ENCODE peak calls at places on chromosome 22, in six cellular contexts. C is hepatocyte, D is pancreas, I is AG10803, N is heart right ventricle, F is lower leg skin. S is an unnamed sample.

GRCh38 chr22:40346178-40347064 is at the start of gene ADSL:
- DNase-seq in D (peak), I (peak), N (peak), C (peak), F (peak), S (no peak)

GRCh38 chr22:24824915-24825314 is 18.9 kb downstream of the SGSM1 start:
- DNase-seq in N (no peak), C (no peak), F (no peak), D (no peak), I (no peak), S (no peak)

GRCh38 chr22:47395481-47395880 is 633.0 kb downstream of the TBC1D22A start:
- DNase-seq in N (no peak), F (no peak), D (no peak), C (no peak), I (no peak), S (no peak)

GRCh38 chr22:37310815-37311595 is 28.7 kb downstream of the CYTH4 start:
- DNase-seq in F (peak), I (no peak), C (no peak), N (no peak), D (no peak), S (no peak)

GRCh38 chr22:37154925-37155712 is 5.4 kb upstream of the IL2RB start:
- DNase-seq in F (no peak), N (no peak), D (no peak), I (peak), C (no peak), S (no peak)

GRCh38 chr22:28771195-28771791 is 1.2 kb upstream of the CCDC117 start:
- DNase-seq in D (no peak), N (no peak), I (no peak), C (no peak), F (no peak), S (no peak)

GRCh38 chr22:17501679-17502285 is 61.5 kb upstream of the SLC25A18 start:
- DNase-seq in D (peak), C (peak), N (peak), F (peak), I (peak), S (peak)

GRCh38 chr22:48708558-48709245 is 1119.0 kb downstream of the BRD1 start:
- DNase-seq in I (no peak), C (no peak), D (no peak), F (no peak), N (no peak), S (no peak)

GRCh38 chr22:32426881-32427280 is 14.8 kb upstream of the RTCB start:
- DNase-seq in N (no peak), I (no peak), D (no peak), F (no peak), C (no peak), S (no peak)

GRCh38 chr22:30223303-30223702 is 23.3 kb downstream of the LIF start:
- DNase-seq in D (no peak), I (no peak), C (no peak), N (no peak), F (no peak), S (no peak)

GRCh38 chr22:41687901-41688364 is 734 bp downstream of the SNU13 start:
- DNase-seq in N (peak), F (no peak), D (peak), I (peak), C (peak), S (no peak)

GRCh38 chr22:17218341-17218740 is 894 bp downstream of the ADA2 start:
- DNase-seq in C (no peak), I (no peak), N (no peak), D (no peak), F (no peak), S (no peak)

GRCh38 chr22:31104869-31105268 is 2.5 kb downstream of the SELENOM start:
- DNase-seq in N (peak), F (no peak), I (no peak), C (peak), D (no peak), S (no peak)

GRCh38 chr22:17095538-17095937 is 10.7 kb downstream of the IL17RA start:
- DNase-seq in I (peak), D (no peak), N (no peak), C (no peak), F (no peak), S (no peak)

GRCh38 chr22:32565002-32565339 is 90.4 kb downstream of the FBXO7 start:
- DNase-seq in C (no peak), D (no peak), I (no peak), F (no peak), N (no peak), S (no peak)

GRCh38 chr22:19884954-19885751 is 30.5 kb upstream of the GNB1L start:
- DNase-seq in C (no peak), F (no peak), D (no peak), I (peak), N (no peak), S (no peak)

GRCh38 chr22:37088108-37088605 is 21.4 kb downstream of the TMPRSS6 start:
- DNase-seq in N (no peak), F (peak), C (peak), D (no peak), I (peak), S (no peak)

DNA sequence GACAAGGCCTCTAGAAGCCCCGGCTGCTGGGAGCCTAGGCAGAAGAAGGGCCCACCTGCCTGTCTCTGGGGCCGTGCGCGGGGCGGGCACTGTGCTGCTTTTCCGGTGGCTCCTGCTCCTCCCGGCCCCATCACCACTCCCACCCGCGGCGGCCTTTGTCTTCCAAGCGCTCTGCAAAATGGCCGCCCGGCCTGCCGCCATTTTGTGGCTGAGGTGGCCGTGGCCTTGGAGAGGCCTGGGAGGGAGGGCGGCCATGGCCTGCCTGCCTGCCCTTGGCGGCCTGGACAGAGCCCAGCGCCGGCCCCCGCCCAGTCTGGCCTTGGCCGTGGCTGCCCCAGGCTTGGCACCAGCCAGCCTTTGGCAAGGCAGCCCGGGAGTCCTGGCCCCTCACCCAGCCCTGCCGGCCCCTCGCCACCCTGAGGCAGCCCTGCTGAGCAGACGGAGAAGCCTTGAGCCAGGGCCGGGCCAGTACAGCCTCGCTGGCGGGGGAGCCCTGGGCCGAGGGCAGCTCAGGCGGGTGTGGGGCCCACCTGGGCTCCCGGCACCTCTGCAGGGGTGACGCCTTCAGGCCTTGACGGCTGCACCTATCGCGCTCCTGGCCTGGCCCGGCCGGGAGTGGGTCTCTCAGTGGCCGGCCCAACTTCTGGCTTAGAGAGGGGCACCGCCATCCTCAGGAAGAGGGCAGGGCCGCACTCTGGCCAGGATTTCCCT is 46.0 kb upstream of the PPARA start:
- DNase-seq in I (no peak), D (peak), N (peak), F (no peak), C (no peak), S (no peak)
- H3K4me3 ChIP-seq in I (no peak), D (no peak), N (no peak), F (no peak), C (no peak), S (no peak)

DNA sequence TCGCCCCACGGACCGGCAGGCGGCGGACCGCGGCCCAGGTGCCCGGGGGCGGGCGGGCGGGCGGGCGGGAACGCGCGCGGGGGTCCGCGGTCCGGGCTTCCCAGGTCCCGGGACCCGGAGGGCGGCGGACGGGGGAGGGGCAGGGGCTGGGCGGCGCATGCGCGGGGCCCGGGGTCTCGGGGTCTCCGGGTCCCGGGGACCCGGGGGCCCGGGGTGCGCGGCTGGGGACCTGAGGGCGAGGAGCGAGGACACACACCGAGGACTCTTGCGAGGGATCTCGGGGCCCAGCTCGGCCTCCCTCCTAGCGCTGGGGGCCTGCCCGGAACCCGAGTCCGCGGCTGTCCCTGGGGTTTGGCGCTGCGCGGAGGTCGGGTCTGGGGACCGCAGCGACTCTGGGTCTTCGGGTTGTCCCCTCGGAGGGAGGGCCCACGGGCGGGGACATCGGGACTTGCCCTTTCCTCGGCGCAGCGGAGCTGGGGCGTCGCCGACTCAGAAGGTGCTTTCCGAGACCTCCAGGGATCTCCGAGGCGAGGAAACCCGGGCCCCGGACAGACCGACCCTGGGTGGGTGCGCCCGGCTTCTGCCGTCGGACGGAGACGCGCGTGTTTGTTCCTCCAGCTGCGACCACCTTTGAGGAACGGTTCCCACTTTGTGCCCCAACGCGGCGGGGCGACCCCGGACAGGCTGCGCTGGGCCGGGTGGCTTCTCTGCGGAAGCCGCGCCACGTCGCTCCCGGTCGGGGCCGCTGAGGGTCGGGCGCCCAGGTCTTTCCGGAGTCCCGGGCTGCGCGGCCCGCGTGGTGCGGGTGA is 493 bp downstream of the PPARA start:
- DNase-seq in F (no peak), N (no peak), I (no peak), D (peak), C (peak), S (no peak)
- H3K4me3 ChIP-seq in F (peak), N (peak), I (peak), D (peak), C (peak), S (peak)

GRCh38 chr22:27641049-27641790 is 160.3 kb downstream of the MN1 start:
- DNase-seq in F (no peak), I (no peak), N (no peak), D (no peak), C (no peak), S (no peak)

GRCh38 chr22:27638329-27639179 is 163.0 kb downstream of the MN1 start:
- DNase-seq in F (no peak), D (no peak), C (no peak), N (no peak), I (no peak), S (no peak)

GRCh38 chr22:27637604-27638003 is 164.0 kb downstream of the MN1 start:
- DNase-seq in N (no peak), F (no peak), I (peak), D (no peak), C (no peak), S (no peak)

GRCh38 chr22:27636716-27637503 is 164.6 kb downstream of the MN1 start:
- DNase-seq in F (no peak), I (no peak), N (peak), C (no peak), D (no peak), S (no peak)

GRCh38 chr22:27639180-27640086 is 162.1 kb downstream of the MN1 start:
- DNase-seq in N (peak), I (no peak), F (no peak), C (no peak), D (no peak), S (no peak)
- H3K4me3 ChIP-seq in N (peak), I (no peak), F (no peak), C (no peak), D (no peak), S (no peak)

GRCh38 chr22:22820076-22820475 is 67.5 kb upstream of the IGLL5 start:
- DNase-seq in I (no peak), F (no peak), C (no peak), D (no peak), N (no peak), S (no peak)
- H3K4me3 ChIP-seq in I (no peak), F (no peak), C (no peak), D (no peak), N (no peak), S (no peak)

GRCh38 chr22:45006873-45007246 is 2.9 kb downstream of the PHF21B start:
- DNase-seq in F (no peak), C (peak), N (no peak), D (no peak), I (no peak), S (no peak)
- H3K4me3 ChIP-seq in F (no peak), C (peak), N (peak), D (peak), I (no peak), S (no peak)

GRCh38 chr22:49904040-49904369 is 14.2 kb downstream of the ALG12 start:
- DNase-seq in F (no peak), N (no peak), C (no peak), I (no peak), D (no peak), S (no peak)

GRCh38 chr22:49905465-49905864 is 12.8 kb downstream of the ALG12 start:
- DNase-seq in F (no peak), C (no peak), I (no peak), N (no peak), D (no peak), S (no peak)

GRCh38 chr22:49906799-49907290 is 11.4 kb downstream of the ALG12 start:
- DNase-seq in I (no peak), N (no peak), D (no peak), F (no peak), C (no peak), S (no peak)

GRCh38 chr22:49907807-49908206 is 10.4 kb downstream of the ALG12 start:
- DNase-seq in D (no peak), F (no peak), N (no peak), C (no peak), I (no peak), S (no peak)

GRCh38 chr22:49906071-49906798 is 12.0 kb downstream of the ALG12 start:
- DNase-seq in N (no peak), I (no peak), D (no peak), F (no peak), C (no peak), S (no peak)
- H3K4me3 ChIP-seq in N (no peak), I (no peak), D (no peak), F (no peak), C (no peak), S (no peak)

DNA sequence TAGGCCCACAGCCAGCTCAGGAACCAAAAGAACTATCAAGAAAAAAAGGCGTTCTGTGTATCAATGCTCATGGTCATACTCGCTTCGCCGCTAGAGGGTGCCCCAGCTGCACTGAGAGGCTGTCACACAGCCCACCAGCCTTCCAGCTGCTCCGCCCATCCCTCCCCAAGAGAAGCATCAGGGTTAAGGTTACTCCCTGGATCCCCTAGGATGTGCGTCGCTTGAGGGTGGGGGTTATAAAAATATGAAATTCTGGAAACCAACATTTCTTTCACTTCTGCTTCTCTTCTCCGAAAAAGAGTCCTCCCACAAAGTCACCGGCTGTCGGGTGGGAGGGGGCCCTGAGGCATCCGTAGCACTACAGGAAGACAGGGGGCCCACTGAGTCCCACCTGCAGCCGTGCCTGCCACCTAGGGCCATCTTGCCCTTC is 1.7 kb downstream of the CBX6 start:
- DNase-seq in I (peak), D (peak), N (peak), F (peak), C (peak), S (no peak)
- H3K4me3 ChIP-seq in I (peak), D (peak), N (peak), F (no peak), C (peak), S (peak)